ENCODE peak calls at places on chromosome 15, in eight cellular contexts. One of them, this sample, is unnamed.

GRCh38 chr15:34754674-34755418 is at the start of gene GJD2:
- DNase-seq in esophagus squamous epithelium: no peak
- DNase-seq in nephron progenitor cell: peak
- DNase-seq in heart left ventricle: no peak
- DNase-seq in AG09319: no peak
- DNase-seq in progenitor cell of endocrine pancreas: peak
- DNase-seq in astrocyte of the spinal cord: no peak
- DNase-seq in RWPE2: no peak
- DNase-seq in this sample: no peak

GRCh38 chr15:52653451-52653964 is 25.7 kb downstream of the ATOSA start:
- DNase-seq in progenitor cell of endocrine pancreas: no peak
- DNase-seq in heart left ventricle: no peak
- DNase-seq in nephron progenitor cell: no peak
- DNase-seq in AG09319: peak
- DNase-seq in astrocyte of the spinal cord: peak
- DNase-seq in esophagus squamous epithelium: no peak
- DNase-seq in RWPE2: no peak
- DNase-seq in this sample: peak

GRCh38 chr15:33201376-33202189 is 7.1 kb upstream of the FMN1 start:
- DNase-seq in AG09319: no peak
- DNase-seq in heart left ventricle: peak
- DNase-seq in astrocyte of the spinal cord: peak
- DNase-seq in esophagus squamous epithelium: no peak
- DNase-seq in RWPE2: peak
- DNase-seq in progenitor cell of endocrine pancreas: peak
- DNase-seq in nephron progenitor cell: peak
- DNase-seq in this sample: no peak

GRCh38 chr15:62909257-62909656 is 133.3 kb upstream of the TPM1 start:
- DNase-seq in esophagus squamous epithelium: no peak
- DNase-seq in progenitor cell of endocrine pancreas: no peak
- DNase-seq in RWPE2: no peak
- DNase-seq in astrocyte of the spinal cord: no peak
- DNase-seq in heart left ventricle: no peak
- DNase-seq in nephron progenitor cell: no peak
- DNase-seq in AG09319: no peak
- DNase-seq in this sample: no peak

GRCh38 chr15:35738370-35738769 is 192.4 kb upstream of the DPH6 start:
- DNase-seq in progenitor cell of endocrine pancreas: no peak
- DNase-seq in nephron progenitor cell: no peak
- DNase-seq in heart left ventricle: no peak
- DNase-seq in astrocyte of the spinal cord: peak
- DNase-seq in AG09319: no peak
- DNase-seq in RWPE2: no peak
- DNase-seq in esophagus squamous epithelium: no peak
- DNase-seq in this sample: no peak

GRCh38 chr15:62472616-62473299 is 307.7 kb upstream of the C2CD4B start:
- DNase-seq in nephron progenitor cell: peak
- DNase-seq in astrocyte of the spinal cord: no peak
- DNase-seq in progenitor cell of endocrine pancreas: no peak
- DNase-seq in heart left ventricle: peak
- DNase-seq in esophagus squamous epithelium: no peak
- DNase-seq in AG09319: no peak
- DNase-seq in RWPE2: no peak
- DNase-seq in this sample: no peak

GRCh38 chr15:36977620-36978610 is 122.4 kb downstream of the MEIS2 start:
- DNase-seq in heart left ventricle: no peak
- DNase-seq in progenitor cell of endocrine pancreas: no peak
- DNase-seq in RWPE2: no peak
- DNase-seq in esophagus squamous epithelium: no peak
- DNase-seq in astrocyte of the spinal cord: no peak
- DNase-seq in AG09319: no peak
- DNase-seq in nephron progenitor cell: no peak
- DNase-seq in this sample: no peak

GRCh38 chr15:58962662-58963565 is 24.5 kb upstream of the RNF111 start:
- DNase-seq in heart left ventricle: no peak
- DNase-seq in progenitor cell of endocrine pancreas: no peak
- DNase-seq in esophagus squamous epithelium: no peak
- DNase-seq in astrocyte of the spinal cord: no peak
- DNase-seq in nephron progenitor cell: no peak
- DNase-seq in AG09319: no peak
- DNase-seq in RWPE2: no peak
- DNase-seq in this sample: no peak

GRCh38 chr15:29812384-29812694 is 9.9 kb downstream of the TJP1 start:
- DNase-seq in progenitor cell of endocrine pancreas: no peak
- DNase-seq in nephron progenitor cell: no peak
- DNase-seq in RWPE2: no peak
- DNase-seq in AG09319: no peak
- DNase-seq in heart left ventricle: no peak
- DNase-seq in esophagus squamous epithelium: no peak
- DNase-seq in astrocyte of the spinal cord: peak
- DNase-seq in this sample: no peak

GRCh38 chr15:46174122-46174521 is 539.3 kb downstream of the SQOR start:
- DNase-seq in AG09319: no peak
- DNase-seq in heart left ventricle: no peak
- DNase-seq in esophagus squamous epithelium: no peak
- DNase-seq in nephron progenitor cell: no peak
- DNase-seq in RWPE2: no peak
- DNase-seq in progenitor cell of endocrine pancreas: no peak
- DNase-seq in astrocyte of the spinal cord: no peak
- DNase-seq in this sample: no peak

GRCh38 chr15:29978411-29979382 is 104.1 kb upstream of the GOLGA8J start:
- DNase-seq in heart left ventricle: no peak
- DNase-seq in nephron progenitor cell: no peak
- DNase-seq in esophagus squamous epithelium: no peak
- DNase-seq in AG09319: no peak
- DNase-seq in astrocyte of the spinal cord: peak
- DNase-seq in RWPE2: no peak
- DNase-seq in progenitor cell of endocrine pancreas: no peak
- DNase-seq in this sample: no peak

DNA sequence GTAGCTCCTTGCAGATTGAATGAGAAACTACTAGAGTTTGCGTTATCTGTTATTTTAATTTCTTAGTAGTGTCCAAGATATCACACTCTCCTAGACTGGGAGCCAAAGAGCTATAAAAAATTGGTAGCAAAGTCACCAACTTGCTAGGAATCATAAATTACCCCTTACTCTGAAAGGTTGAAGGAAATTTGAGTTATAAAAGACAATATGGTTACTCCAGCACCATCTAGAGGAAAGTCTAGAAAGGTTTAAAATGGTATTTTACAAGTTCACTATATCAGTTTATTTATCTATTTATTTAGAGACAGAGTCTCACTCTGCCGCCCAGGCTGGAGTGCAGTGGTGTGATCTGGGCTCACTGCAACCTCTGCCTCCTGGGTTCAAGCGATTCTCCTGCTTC is 121.6 kb downstream of the RBPMS2 start:
- DNase-seq in esophagus squamous epithelium: no peak
- DNase-seq in RWPE2: no peak
- DNase-seq in AG09319: no peak
- DNase-seq in progenitor cell of endocrine pancreas: no peak
- DNase-seq in astrocyte of the spinal cord: peak
- DNase-seq in nephron progenitor cell: no peak
- DNase-seq in heart left ventricle: no peak
- DNase-seq in this sample: no peak
- TF ChIP-seq CTCF in esophagus squamous epithelium: peak
- TF ChIP-seq CTCF in RWPE2: peak
- TF ChIP-seq CTCF in AG09319: peak
- TF ChIP-seq CTCF in progenitor cell of endocrine pancreas: peak
- TF ChIP-seq CTCF in astrocyte of the spinal cord: peak
- TF ChIP-seq CTCF in nephron progenitor cell: no peak
- TF ChIP-seq CTCF in heart left ventricle: no peak
- TF ChIP-seq CTCF in this sample: peak

GRCh38 chr15:97745481-97746071 is 214.9 kb upstream of the ARRDC4 start:
- DNase-seq in RWPE2: no peak
- DNase-seq in astrocyte of the spinal cord: no peak
- DNase-seq in nephron progenitor cell: peak
- DNase-seq in progenitor cell of endocrine pancreas: no peak
- DNase-seq in esophagus squamous epithelium: no peak
- DNase-seq in heart left ventricle: peak
- DNase-seq in AG09319: no peak
- DNase-seq in this sample: no peak
- TF ChIP-seq CTCF in RWPE2: peak
- TF ChIP-seq CTCF in astrocyte of the spinal cord: peak
- TF ChIP-seq CTCF in nephron progenitor cell: peak
- TF ChIP-seq CTCF in progenitor cell of endocrine pancreas: peak
- TF ChIP-seq CTCF in esophagus squamous epithelium: peak
- TF ChIP-seq CTCF in heart left ventricle: peak
- TF ChIP-seq CTCF in AG09319: no peak
- TF ChIP-seq CTCF in this sample: peak

GRCh38 chr15:49876401-49877038 is 242.5 kb downstream of the ATP8B4 start:
- DNase-seq in RWPE2: no peak
- DNase-seq in astrocyte of the spinal cord: no peak
- DNase-seq in heart left ventricle: no peak
- DNase-seq in AG09319: no peak
- DNase-seq in progenitor cell of endocrine pancreas: no peak
- DNase-seq in nephron progenitor cell: no peak
- DNase-seq in esophagus squamous epithelium: no peak
- DNase-seq in this sample: no peak
- TF ChIP-seq CTCF in RWPE2: peak
- TF ChIP-seq CTCF in astrocyte of the spinal cord: no peak
- TF ChIP-seq CTCF in heart left ventricle: peak
- TF ChIP-seq CTCF in AG09319: peak
- TF ChIP-seq CTCF in progenitor cell of endocrine pancreas: peak
- TF ChIP-seq CTCF in nephron progenitor cell: no peak
- TF ChIP-seq CTCF in esophagus squamous epithelium: peak
- TF ChIP-seq CTCF in this sample: peak

DNA sequence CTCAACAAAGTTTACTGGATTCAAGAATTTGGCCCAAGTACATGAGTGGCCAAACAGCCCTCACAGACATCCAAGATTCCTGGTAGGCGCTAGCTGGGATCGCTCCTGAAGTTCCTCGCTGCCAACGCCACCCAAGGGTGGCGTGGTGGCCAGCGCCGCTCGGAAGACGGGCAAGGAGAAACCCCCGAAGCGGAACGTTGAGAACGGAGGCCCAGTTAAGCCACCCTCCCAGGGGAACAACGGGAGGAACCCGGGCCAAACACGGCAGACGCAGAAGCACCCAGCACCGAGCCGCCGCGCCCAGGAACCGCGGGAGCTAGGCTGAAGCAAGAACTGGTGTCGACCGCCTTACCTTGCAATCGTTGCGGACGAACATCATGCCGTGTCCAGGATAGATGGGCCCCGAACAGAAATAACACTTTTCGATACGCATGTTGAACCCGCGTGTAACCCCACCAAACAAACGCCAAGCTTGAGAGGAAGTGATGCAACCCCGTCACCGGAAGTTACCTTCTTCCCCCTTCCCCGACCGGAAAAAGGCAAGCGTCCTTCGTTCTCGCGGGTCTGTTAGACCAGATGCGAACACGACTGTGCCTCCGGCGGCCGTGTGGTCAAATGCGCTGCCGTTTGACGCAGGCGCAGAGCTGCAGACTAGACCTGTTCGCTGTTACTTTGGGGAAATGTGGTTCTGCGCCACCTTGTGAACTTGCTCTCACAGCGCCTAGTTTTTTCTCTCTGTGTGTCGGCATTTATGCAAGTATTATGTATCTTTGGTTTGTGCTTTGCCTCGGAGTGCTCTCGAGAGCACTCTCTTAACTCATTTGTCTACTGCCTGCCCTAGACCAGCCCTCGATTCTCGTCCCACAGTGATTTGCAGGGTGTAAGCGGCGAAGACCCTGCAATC is at the start of gene RSL24D1:
- DNase-seq in astrocyte of the spinal cord: peak
- DNase-seq in RWPE2: peak
- DNase-seq in progenitor cell of endocrine pancreas: peak
- DNase-seq in nephron progenitor cell: peak
- DNase-seq in esophagus squamous epithelium: peak
- DNase-seq in AG09319: peak
- DNase-seq in heart left ventricle: peak
- DNase-seq in this sample: peak
- TF ChIP-seq CTCF in astrocyte of the spinal cord: peak
- TF ChIP-seq CTCF in RWPE2: peak
- TF ChIP-seq CTCF in progenitor cell of endocrine pancreas: peak
- TF ChIP-seq CTCF in nephron progenitor cell: peak
- TF ChIP-seq CTCF in esophagus squamous epithelium: peak
- TF ChIP-seq CTCF in AG09319: peak
- TF ChIP-seq CTCF in heart left ventricle: no peak
- TF ChIP-seq CTCF in this sample: peak

DNA sequence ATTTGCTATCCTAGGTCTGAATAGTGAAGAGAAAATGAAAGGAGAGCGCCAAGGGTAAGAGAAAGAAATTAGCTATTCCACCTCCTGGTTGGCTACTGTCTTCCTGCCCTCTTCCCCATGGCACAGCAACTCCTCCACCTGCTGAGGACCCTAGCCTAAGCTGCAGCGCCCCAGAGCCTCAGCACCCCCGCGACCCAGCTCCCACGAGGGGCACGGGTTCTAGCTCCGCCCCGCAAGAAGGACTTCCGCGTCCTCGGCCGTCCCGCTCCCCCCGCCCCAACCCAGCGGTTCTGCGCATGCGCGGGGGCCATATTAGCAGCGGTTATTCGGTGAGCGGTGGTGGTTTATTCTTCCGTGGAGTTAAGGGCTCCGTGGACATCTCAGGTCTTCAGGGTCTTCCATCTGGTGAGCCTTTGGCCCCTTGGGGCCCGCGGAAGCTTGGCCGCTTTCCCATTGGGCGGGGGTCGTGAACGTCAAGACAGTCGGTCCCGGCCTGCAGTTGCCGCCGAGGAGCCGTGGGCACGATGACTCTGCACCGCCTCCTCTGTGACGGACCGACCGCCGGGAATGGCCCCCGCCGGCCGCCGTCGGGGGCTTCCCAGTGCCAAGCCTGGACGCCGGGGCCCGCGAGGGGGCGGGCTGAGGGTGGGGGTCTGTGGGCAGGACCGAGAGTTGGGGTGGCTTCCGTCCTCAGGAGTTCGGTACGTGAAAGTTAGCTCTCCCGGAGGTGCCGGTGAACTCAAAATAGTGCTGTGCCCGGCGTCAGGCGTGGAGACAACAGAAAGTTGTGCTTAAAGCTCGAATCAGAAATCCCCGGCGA is at the start of gene PSMA4:
- DNase-seq in AG09319: peak
- DNase-seq in progenitor cell of endocrine pancreas: peak
- DNase-seq in nephron progenitor cell: peak
- DNase-seq in RWPE2: peak
- DNase-seq in astrocyte of the spinal cord: peak
- DNase-seq in esophagus squamous epithelium: peak
- DNase-seq in heart left ventricle: peak
- DNase-seq in this sample: peak
- TF ChIP-seq CTCF in AG09319: no peak
- TF ChIP-seq CTCF in progenitor cell of endocrine pancreas: peak
- TF ChIP-seq CTCF in nephron progenitor cell: no peak
- TF ChIP-seq CTCF in RWPE2: no peak
- TF ChIP-seq CTCF in astrocyte of the spinal cord: peak
- TF ChIP-seq CTCF in esophagus squamous epithelium: no peak
- TF ChIP-seq CTCF in heart left ventricle: no peak
- TF ChIP-seq CTCF in this sample: peak

DNA sequence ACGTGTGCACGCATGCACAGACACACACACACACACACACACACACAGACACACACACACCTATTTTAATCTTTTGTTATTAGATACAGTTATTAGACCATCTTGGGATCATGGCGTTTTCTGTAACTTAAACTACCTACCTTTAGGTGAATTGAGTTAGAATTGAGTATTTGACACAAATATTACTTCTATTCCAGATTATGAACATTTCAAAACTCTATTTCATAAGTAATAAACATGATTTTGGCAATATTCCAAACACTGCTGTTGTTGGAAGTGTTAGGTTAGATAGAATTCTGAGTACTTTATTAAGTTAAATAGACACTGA is 65.6 kb downstream of the GLCE start:
- DNase-seq in progenitor cell of endocrine pancreas: no peak
- DNase-seq in heart left ventricle: no peak
- DNase-seq in RWPE2: no peak
- DNase-seq in astrocyte of the spinal cord: no peak
- DNase-seq in esophagus squamous epithelium: no peak
- DNase-seq in nephron progenitor cell: no peak
- DNase-seq in AG09319: no peak
- DNase-seq in this sample: no peak
- TF ChIP-seq CTCF in progenitor cell of endocrine pancreas: no peak
- TF ChIP-seq CTCF in heart left ventricle: no peak
- TF ChIP-seq CTCF in RWPE2: peak
- TF ChIP-seq CTCF in astrocyte of the spinal cord: no peak
- TF ChIP-seq CTCF in esophagus squamous epithelium: no peak
- TF ChIP-seq CTCF in nephron progenitor cell: no peak
- TF ChIP-seq CTCF in AG09319: no peak
- TF ChIP-seq CTCF in this sample: no peak